ENCODE peak calls at places on chromosomes 12 and 14, in four cellular contexts. One of them, this sample, is unnamed.

GRCh38 chr12:93662961-93663728 is 14.0 kb upstream of the CRADD start:
- DNase-seq in HepG2: peak
- DNase-seq in K562: no peak
- DNase-seq in GM12878: no peak
- DNase-seq in this sample: no peak

GRCh38 chr14:55581011-55581806 is 1.2 kb downstream of the KTN1 start:
- DNase-seq in HepG2: peak
- DNase-seq in K562: peak
- DNase-seq in GM12878: no peak
- DNase-seq in this sample: peak

GRCh38 chr12:57487055-57487596 is 742 bp upstream of the MARS1 start:
- DNase-seq in HepG2: no peak
- DNase-seq in K562: no peak
- DNase-seq in GM12878: no peak
- DNase-seq in this sample: no peak

GRCh38 chr12:131830335-131831020 is 2.3 kb downstream of the MMP17 start:
- DNase-seq in HepG2: peak
- DNase-seq in K562: peak
- DNase-seq in GM12878: no peak
- DNase-seq in this sample: peak

GRCh38 chr14:94011795-94012194 is 14.3 kb upstream of the OTUB2 start:
- DNase-seq in HepG2: no peak
- DNase-seq in K562: no peak
- DNase-seq in GM12878: no peak
- DNase-seq in this sample: no peak

GRCh38 chr12:66915312-66915904 is 236.5 kb upstream of the GRIP1 start:
- DNase-seq in HepG2: no peak
- DNase-seq in K562: no peak
- DNase-seq in GM12878: no peak
- DNase-seq in this sample: peak

GRCh38 chr12:49331360-49332222 is 5.4 kb downstream of the C1QL4 start:
- DNase-seq in HepG2: peak
- DNase-seq in K562: peak
- DNase-seq in GM12878: no peak
- DNase-seq in this sample: peak

GRCh38 chr12:122094735-122095561 is 16.4 kb downstream of the MLXIP start:
- DNase-seq in HepG2: no peak
- DNase-seq in K562: no peak
- DNase-seq in GM12878: no peak
- DNase-seq in this sample: no peak

GRCh38 chr12:94458882-94459772 is 540 bp downstream of the CEP83 start:
- DNase-seq in HepG2: peak
- DNase-seq in K562: peak
- DNase-seq in GM12878: no peak
- DNase-seq in this sample: peak

GRCh38 chr12:108468149-108468968 is 46.7 kb upstream of the FICD start:
- DNase-seq in HepG2: peak
- DNase-seq in K562: peak
- DNase-seq in GM12878: no peak
- DNase-seq in this sample: peak

GRCh38 chr12:2930865-2931264 is 28.3 kb upstream of the TEAD4 start:
- DNase-seq in HepG2: no peak
- DNase-seq in K562: no peak
- DNase-seq in GM12878: no peak
- DNase-seq in this sample: no peak

GRCh38 chr12:113395119-113395518 is 8.6 kb downstream of the SDS start:
- DNase-seq in HepG2: no peak
- DNase-seq in K562: no peak
- DNase-seq in GM12878: no peak
- DNase-seq in this sample: no peak

GRCh38 chr12:2291182-2291832 is 238.5 kb downstream of the CACNA1C start:
- DNase-seq in HepG2: peak
- DNase-seq in K562: peak
- DNase-seq in GM12878: no peak
- DNase-seq in this sample: peak

GRCh38 chr14:63890553-63890952 is 37.7 kb downstream of the SYNE2 start:
- DNase-seq in HepG2: no peak
- DNase-seq in K562: no peak
- DNase-seq in GM12878: no peak
- DNase-seq in this sample: no peak

GRCh38 chr12:113088037-113088436 is 31.5 kb downstream of the DTX1 start:
- DNase-seq in HepG2: no peak
- DNase-seq in K562: no peak
- DNase-seq in GM12878: no peak
- DNase-seq in this sample: no peak

GRCh38 chr14:45902241-45902640 is 649.2 kb upstream of the MIS18BP1 start:
- DNase-seq in HepG2: no peak
- DNase-seq in K562: no peak
- DNase-seq in GM12878: no peak
- DNase-seq in this sample: no peak

GRCh38 chr12:63965936-63966602 is 121.6 kb downstream of the SRGAP1 start:
- DNase-seq in HepG2: no peak
- DNase-seq in K562: no peak
- DNase-seq in GM12878: no peak
- DNase-seq in this sample: no peak

GRCh38 chr12:110280784-110281548 is at the start of gene ATP2A2:
- DNase-seq in HepG2: peak
- DNase-seq in K562: peak
- DNase-seq in GM12878: peak
- DNase-seq in this sample: peak

GRCh38 chr12:110278137-110278536 is 2.9 kb upstream of the ATP2A2 start:
- DNase-seq in HepG2: no peak
- DNase-seq in K562: no peak
- DNase-seq in GM12878: no peak
- DNase-seq in this sample: no peak

GRCh38 chr12:110279561-110279960 is 1.5 kb upstream of the ATP2A2 start:
- DNase-seq in HepG2: no peak
- DNase-seq in K562: no peak
- DNase-seq in GM12878: no peak
- DNase-seq in this sample: no peak

GRCh38 chr12:110281549-110282342 is 699 bp downstream of the ATP2A2 start:
- DNase-seq in HepG2: no peak
- DNase-seq in K562: peak
- DNase-seq in GM12878: no peak
- DNase-seq in this sample: peak

DNA sequence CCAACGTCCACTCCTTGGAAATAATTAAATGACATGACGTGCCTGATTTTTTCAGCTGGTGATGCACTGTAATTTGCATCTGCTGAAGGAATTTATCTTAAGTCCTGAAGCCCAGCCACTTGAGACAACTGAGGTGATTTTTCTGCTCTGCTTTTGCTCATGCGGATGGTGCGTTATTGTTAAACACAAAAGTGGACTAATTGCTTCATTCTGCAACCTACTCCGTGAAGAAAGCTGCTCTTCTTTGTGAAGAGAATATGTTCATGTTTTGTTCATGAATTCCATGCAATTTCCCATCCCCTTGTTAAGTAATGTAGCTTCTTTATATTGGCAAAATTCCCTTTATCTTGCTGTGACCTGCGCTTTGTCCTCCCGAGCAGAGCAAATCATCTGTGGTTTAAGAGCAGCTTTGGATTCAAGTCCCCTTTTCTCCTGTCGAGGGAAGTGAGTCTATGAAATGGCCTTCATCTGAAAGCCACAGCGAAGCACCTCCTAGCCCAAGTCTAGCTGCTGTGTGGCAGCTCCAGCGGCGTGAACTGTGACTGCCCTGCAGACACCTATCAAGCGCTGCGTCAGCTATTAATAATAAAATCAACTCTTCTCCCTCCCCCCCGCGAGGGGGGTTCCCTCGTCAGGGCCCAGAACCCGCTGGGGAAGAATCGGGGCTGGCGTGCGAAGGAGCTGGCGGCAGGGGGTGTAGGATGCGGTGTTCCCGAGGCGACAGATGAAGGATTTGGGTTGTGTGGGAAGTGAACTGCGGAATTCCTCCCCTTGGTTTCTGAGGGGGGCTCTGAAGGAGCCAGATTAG is 867 bp upstream of the ATP2A2 start:
- DNase-seq in HepG2: no peak
- DNase-seq in K562: peak
- DNase-seq in GM12878: no peak
- DNase-seq in this sample: no peak
- TF ChIP-seq TARDBP in HepG2: no peak
- TF ChIP-seq TARDBP in K562: no peak
- TF ChIP-seq TARDBP in GM12878: no peak
- TF ChIP-seq TARDBP in this sample: no peak

GRCh38 chr14:102999227-102999895 is 58.0 kb downstream of the CDC42BPB start:
- DNase-seq in HepG2: no peak
- DNase-seq in K562: no peak
- DNase-seq in GM12878: no peak
- DNase-seq in this sample: no peak
- TF ChIP-seq FOXK2 in HepG2: no peak
- TF ChIP-seq FOXK2 in K562: no peak
- TF ChIP-seq FOXK2 in GM12878: no peak
- TF ChIP-seq FOXK2 in this sample: no peak

GRCh38 chr12:68613209-68613904 is 2.7 kb downstream of the RAP1B start:
- DNase-seq in HepG2: no peak
- DNase-seq in K562: no peak
- DNase-seq in GM12878: no peak
- DNase-seq in this sample: no peak
- TF ChIP-seq TARDBP in HepG2: no peak
- TF ChIP-seq TARDBP in K562: no peak
- TF ChIP-seq TARDBP in GM12878: no peak
- TF ChIP-seq TARDBP in this sample: no peak

DNA sequence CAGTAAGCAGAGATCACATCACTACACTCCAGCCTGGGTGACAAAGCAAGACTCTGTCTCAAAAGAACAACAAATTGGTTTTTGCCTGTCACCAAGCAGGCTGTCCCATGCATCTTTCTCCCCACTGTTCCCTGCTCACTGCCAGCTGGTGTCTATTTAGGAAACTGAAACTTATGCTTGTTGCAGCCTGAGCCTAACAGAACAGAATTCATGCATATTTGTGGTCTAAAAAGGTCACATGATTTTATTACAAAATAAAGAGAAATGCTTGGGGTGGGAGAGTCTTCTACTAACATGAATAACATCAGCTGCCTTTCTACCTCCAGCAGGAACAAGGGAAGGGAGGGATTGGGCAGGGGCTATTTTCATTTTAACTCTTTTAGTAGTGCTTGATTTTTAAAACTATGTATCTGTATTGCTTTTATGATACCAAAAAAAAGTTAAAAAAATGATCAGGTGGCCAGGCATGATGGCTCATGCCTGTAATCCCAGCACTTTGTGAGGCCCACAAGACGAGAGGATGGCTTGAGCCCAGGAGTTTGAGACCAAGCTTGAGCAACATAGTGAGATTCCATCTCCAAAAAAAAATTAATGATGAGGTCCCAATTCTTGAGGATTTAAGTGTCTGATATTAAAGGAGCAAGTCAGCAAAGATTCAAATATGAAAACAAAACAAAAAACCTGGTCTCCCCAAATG is 923 bp downstream of the STAT2 start:
- DNase-seq in HepG2: no peak
- DNase-seq in K562: no peak
- DNase-seq in GM12878: no peak
- DNase-seq in this sample: no peak
- TF ChIP-seq FOXK2 in HepG2: no peak
- TF ChIP-seq FOXK2 in K562: no peak
- TF ChIP-seq FOXK2 in GM12878: no peak
- TF ChIP-seq FOXK2 in this sample: no peak

This sample was measured in HEK293T.